ENCODE peak calls at places on chromosomes 1 and 21, in eight cellular contexts. Y is testis, O is cardiac fibroblast, V is neural crest cell, U is A549, J is left ventricle myocardium inferior, I is transverse colon, L is RWPE1. T is an unnamed sample.

GRCh38 chr1:8821084-8821483 is 3.6 kb upstream of the RERE start:
- DNase-seq in U (no peak), O (no peak), V (no peak), I (no peak), L (no peak), J (no peak), Y (no peak), T (no peak)

GRCh38 chr1:167789501-167789900 is 67.7 kb downstream of the MPZL1 start:
- DNase-seq in J (no peak), V (no peak), U (no peak), Y (no peak), O (peak), I (no peak), L (peak), T (no peak)

GRCh38 chr1:99441234-99442095 is 177.2 kb downstream of the PLPPR4 start:
- DNase-seq in V (no peak), L (no peak), U (no peak), Y (no peak), J (no peak), I (no peak), O (peak), T (peak)

GRCh38 chr1:116666090-116666489 is 1.4 kb downstream of the IGSF3 start:
- DNase-seq in O (no peak), U (no peak), V (no peak), I (no peak), Y (no peak), J (no peak), L (no peak), T (no peak)

GRCh38 chr1:64320470-64320869 is 117.0 kb downstream of the UBE2U start:
- DNase-seq in I (no peak), U (no peak), J (no peak), O (peak), L (no peak), Y (no peak), V (no peak), T (no peak)

GRCh38 chr1:45730075-45730779 is 20.2 kb downstream of the IPP start:
- DNase-seq in Y (no peak), O (no peak), V (no peak), I (no peak), J (no peak), U (no peak), L (peak), T (no peak)

GRCh38 chr1:107953551-107953950 is 11.4 kb downstream of the VAV3 start:
- DNase-seq in J (no peak), O (no peak), L (no peak), U (no peak), Y (no peak), V (no peak), I (no peak), T (no peak)

GRCh38 chr1:81467433-81467832 is 333.3 kb upstream of the ADGRL2 start:
- DNase-seq in O (no peak), Y (no peak), J (no peak), L (no peak), I (no peak), U (no peak), V (no peak), T (no peak)

GRCh38 chr1:187226396-187226795 is 397.6 kb downstream of the PLA2G4A start:
- DNase-seq in U (no peak), Y (no peak), J (no peak), L (no peak), V (no peak), O (no peak), I (no peak), T (no peak)

GRCh38 chr21:46553993-46554392 is 50.9 kb downstream of the S100B start:
- DNase-seq in U (no peak), O (no peak), Y (no peak), I (no peak), J (no peak), V (no peak), L (no peak), T (no peak)

GRCh38 chr1:207884276-207885029 is 26.5 kb downstream of the CD34 start:
- DNase-seq in J (no peak), V (no peak), I (no peak), U (no peak), O (no peak), Y (no peak), L (no peak), T (no peak)

GRCh38 chr1:212167098-212167497 is 118.1 kb upstream of the PPP2R5A start:
- DNase-seq in I (no peak), Y (no peak), L (no peak), O (peak), V (no peak), J (peak), U (no peak), T (no peak)

GRCh38 chr1:150477733-150478132 is 9.5 kb upstream of the TARS2 start:
- DNase-seq in V (no peak), I (no peak), Y (no peak), U (no peak), O (peak), L (peak), J (no peak), T (peak)

GRCh38 chr1:240310226-240310925 is 218.7 kb downstream of the FMN2 start:
- DNase-seq in J (no peak), Y (no peak), L (peak), U (no peak), O (peak), I (no peak), V (no peak), T (peak)

GRCh38 chr1:115426271-115426771 is 88.3 kb upstream of the NGF start:
- DNase-seq in V (no peak), O (peak), I (no peak), Y (peak), L (no peak), J (peak), U (no peak), T (peak)

GRCh38 chr1:216310776-216311175 is 112.5 kb downstream of the USH2A start:
- DNase-seq in O (peak), Y (peak), J (no peak), I (peak), V (peak), L (peak), U (no peak), T (peak)

GRCh38 chr1:3743826-3744225 is 8.4 kb upstream of the CCDC27 start:
- DNase-seq in V (no peak), L (no peak), I (no peak), Y (no peak), J (no peak), O (no peak), U (no peak), T (no peak)

GRCh38 chr1:12184008-12184681 is 17.4 kb downstream of the TNFRSF1B start:
- DNase-seq in J (peak), V (peak), I (peak), O (peak), L (no peak), U (no peak), Y (peak), T (no peak)

GRCh38 chr1:10635992-10636391 is 160.5 kb downstream of the CASZ1 start:
- DNase-seq in Y (no peak), L (peak), J (no peak), I (no peak), V (no peak), O (no peak), U (no peak), T (no peak)
- TF ChIP-seq CTCF in Y (no peak), L (no peak), J (no peak), I (no peak), V (no peak), O (no peak), U (no peak), T (no peak)

GRCh38 chr1:20983297-20983889 is 193.3 kb downstream of the EIF4G3 start:
- DNase-seq in O (no peak), I (no peak), J (no peak), Y (no peak), U (no peak), L (no peak), V (no peak), T (no peak)
- TF ChIP-seq CTCF in O (no peak), I (no peak), J (no peak), Y (no peak), U (peak), L (no peak), V (no peak), T (no peak)

GRCh38 chr1:153353226-153353947 is 4.3 kb upstream of the S100A9 start:
- DNase-seq in Y (peak), O (peak), V (peak), U (peak), L (peak), J (no peak), I (no peak), T (peak)
- TF ChIP-seq CTCF in Y (no peak), O (peak), V (peak), U (peak), L (peak), J (peak), I (no peak), T (peak)

GRCh38 chr1:201896951-201897391 is 8.3 kb downstream of the SHISA4 start:
- DNase-seq in V (no peak), O (peak), U (no peak), L (no peak), Y (no peak), I (peak), J (peak), T (peak)
- TF ChIP-seq CTCF in V (no peak), O (no peak), U (peak), L (no peak), Y (no peak), I (no peak), J (no peak), T (peak)

GRCh38 chr1:21302747-21303715 is 12.8 kb upstream of the ECE1 start:
- DNase-seq in I (peak), V (no peak), Y (no peak), L (peak), U (no peak), O (peak), J (no peak), T (peak)
- TF ChIP-seq CTCF in I (no peak), V (no peak), Y (no peak), L (no peak), U (peak), O (peak), J (no peak), T (peak)

DNA sequence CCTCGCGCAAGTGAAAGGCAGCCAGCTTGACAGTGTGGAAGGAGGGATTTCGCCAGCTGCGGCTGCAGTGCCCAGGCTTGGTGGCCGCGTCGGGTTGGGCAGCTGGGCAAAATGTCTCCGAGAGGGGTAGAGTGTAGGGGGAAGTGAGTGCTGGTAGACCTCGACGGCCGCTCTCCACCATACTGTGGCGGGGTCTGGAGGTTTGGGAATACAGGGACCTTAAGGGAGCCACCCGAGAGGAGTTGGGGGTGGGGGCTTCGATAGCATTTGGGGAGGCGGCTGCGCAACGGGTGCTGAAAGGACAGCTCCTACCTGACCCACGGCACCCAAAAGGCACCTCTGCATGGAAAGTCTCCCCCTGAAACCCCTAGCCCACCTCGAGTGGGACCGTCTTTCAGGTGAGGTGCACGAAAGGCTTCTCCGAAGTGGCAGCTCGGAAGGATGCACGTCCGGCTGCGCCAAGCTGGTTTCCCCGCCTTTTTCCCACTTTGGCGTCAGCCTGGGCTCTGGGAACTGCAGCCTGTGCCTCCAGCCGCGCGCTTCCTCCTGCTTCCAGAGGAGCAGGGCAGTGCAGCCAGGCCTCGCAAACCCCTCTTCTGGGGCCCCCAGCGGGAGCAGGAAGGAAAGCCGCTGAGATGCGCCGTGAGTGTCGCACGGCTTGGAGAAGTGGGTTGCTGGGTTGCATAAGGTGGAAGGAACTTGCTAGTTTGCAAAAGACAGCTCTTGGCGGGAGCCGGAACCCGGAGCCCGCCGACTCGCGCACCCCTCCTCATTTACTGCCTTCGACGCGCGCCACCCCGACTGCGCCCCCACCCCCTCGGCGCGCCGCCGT is 526 bp upstream of the HMGN2 start:
- DNase-seq in I (peak), Y (peak), J (peak), U (peak), L (peak), V (peak), O (peak), T (peak)
- TF ChIP-seq CTCF in I (no peak), Y (no peak), J (no peak), U (no peak), L (no peak), V (peak), O (no peak), T (peak)

GRCh38 chr1:63069214-63069613 is 253.2 kb upstream of the FOXD3 start:
- DNase-seq in V (no peak), L (no peak), J (no peak), O (no peak), Y (no peak), I (no peak), U (no peak), T (no peak)

GRCh38 chr1:63074321-63074720 is 248.0 kb upstream of the FOXD3 start:
- DNase-seq in L (no peak), U (no peak), V (no peak), O (no peak), Y (no peak), I (no peak), J (no peak), T (no peak)

GRCh38 chr1:63068626-63069025 is 253.7 kb upstream of the FOXD3 start:
- DNase-seq in Y (no peak), L (peak), O (peak), I (no peak), J (no peak), V (no peak), U (no peak), T (no peak)

GRCh38 chr1:63073530-63074306 is 248.6 kb upstream of the FOXD3 start:
- DNase-seq in J (no peak), I (no peak), O (no peak), Y (peak), U (no peak), L (no peak), V (no peak), T (no peak)
- TF ChIP-seq CTCF in J (peak), I (no peak), O (peak), Y (no peak), U (no peak), L (no peak), V (no peak), T (no peak)